ENCODE peak calls at places on chromosome 11, in ten cellular contexts. R, X, D, G, L, C, E, F, Z and Q are unnamed samples.

GRCh38 chr11:15897211-15897960 is 459.0 kb downstream of the SOX6 start:
- DNase-seq in R (peak; percentile 7), X (no peak), D (no peak), G (no peak), L (peak; percentile 22), C (no peak), E (peak; percentile 60), F (peak; percentile 55), Z (no peak), Q (no peak)

GRCh38 chr11:74777877-74778276 is 29.2 kb downstream of the RNF169 start:
- DNase-seq in R (no peak), X (no peak), D (no peak), G (no peak), L (no peak), C (no peak), E (no peak), F (no peak), Z (no peak), Q (no peak)

GRCh38 chr11:102495161-102496042 is 35.1 kb downstream of the MMP7 start:
- DNase-seq in R (peak; percentile 75), X (no peak), D (peak; percentile 86), G (no peak), L (peak; percentile 86), C (peak; percentile 83), E (peak; percentile 43), F (peak; percentile 87), Z (peak; percentile 86), Q (peak; percentile 70)

GRCh38 chr11:114607753-114608459 is 12.3 kb upstream of the NXPE4 start:
- DNase-seq in R (no peak), X (no peak), D (no peak), G (no peak), L (no peak), C (peak; percentile 87), E (no peak), F (no peak), Z (no peak), Q (no peak)

GRCh38 chr11:23974046-23974445 is 522.8 kb upstream of the LUZP2 start:
- DNase-seq in R (no peak), X (no peak), D (no peak), G (no peak), L (no peak), C (no peak), E (no peak), F (no peak), Z (no peak), Q (no peak)

GRCh38 chr11:131281316-131281715 is 89.1 kb upstream of the NTM start:
- DNase-seq in R (no peak), X (no peak), D (no peak), G (no peak), L (no peak), C (no peak), E (no peak), F (no peak), Z (no peak), Q (no peak)

GRCh38 chr11:2699185-2699530 is 636 bp downstream of the KCNQ1OT1 start:
- DNase-seq in R (no peak), X (peak; percentile 72), D (no peak), G (peak; percentile 15), L (peak; percentile 12), C (peak; percentile 34), E (no peak), F (no peak), Z (peak; percentile 15), Q (no peak)

GRCh38 chr11:123381817-123382554 is 48.1 kb upstream of the GRAMD1B start:
- DNase-seq in R (no peak), X (no peak), D (no peak), G (no peak), L (no peak), C (peak; percentile 91), E (no peak), F (no peak), Z (no peak), Q (no peak)

GRCh38 chr11:78019808-78020207 is 3.3 kb downstream of the KCTD14 start:
- DNase-seq in R (no peak), X (no peak), D (peak; percentile 59), G (no peak), L (peak; percentile 43), C (no peak), E (no peak), F (no peak), Z (no peak), Q (no peak)

GRCh38 chr11:78025378-78025777 is 2.3 kb upstream of the KCTD14 start:
- DNase-seq in R (no peak), X (no peak), D (no peak), G (no peak), L (no peak), C (no peak), E (no peak), F (no peak), Z (no peak), Q (no peak)

GRCh38 chr11:78022397-78023396 is at the start of gene KCTD14:
- DNase-seq in R (no peak), X (no peak), D (peak; percentile 53), G (no peak), L (no peak), C (peak; percentile 12), E (no peak), F (peak; percentile 55), Z (no peak), Q (no peak)

GRCh38 chr11:78020248-78020647 is 2.8 kb downstream of the KCTD14 start:
- DNase-seq in R (no peak), X (no peak), D (no peak), G (no peak), L (peak; percentile 13), C (no peak), E (no peak), F (no peak), Z (no peak), Q (no peak)

DNA sequence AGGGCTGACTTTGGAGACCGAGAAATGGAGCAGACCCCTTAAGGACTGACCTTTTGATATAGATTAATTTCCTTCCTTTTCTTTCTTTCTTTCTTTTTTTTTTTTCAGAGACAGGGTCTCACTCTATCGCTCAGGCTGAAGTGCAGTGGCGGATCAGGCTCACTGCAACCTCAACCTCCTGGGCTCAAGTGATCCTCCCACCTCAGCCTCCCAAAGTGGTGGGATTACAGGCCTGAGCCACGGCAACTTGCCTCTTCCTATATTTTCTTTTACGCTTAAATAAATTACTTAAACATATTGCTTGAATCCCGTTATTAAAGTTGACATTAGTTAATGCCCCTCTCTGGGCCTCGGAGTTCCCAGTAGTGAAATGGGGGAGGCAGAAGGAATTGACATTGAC is 350 bp upstream of the KCTD14 start:
- DNase-seq in R (no peak), X (no peak), D (no peak), G (no peak), L (no peak), C (no peak), E (no peak), F (no peak), Z (no peak), Q (no peak)
- H3K4me3 ChIP-seq in R (peak overlapping the region; percentile 58), X (peak overlapping the region; percentile 74), D (peak overlapping the region; percentile 79), G (peak overlapping the region; percentile 38), L (no peak overlapping the region), C (no peak overlapping the region), E (peak overlapping the region; percentile 57), F (no peak overlapping the region), Z (no peak overlapping the region), Q (no peak overlapping the region)

GRCh38 chr11:58921778-58922390 is 17.4 kb upstream of the GLYATL1 start:
- DNase-seq in R (no peak), X (no peak), D (no peak), G (no peak), L (no peak), C (no peak), E (no peak), F (peak; percentile 19), Z (no peak), Q (no peak)

GRCh38 chr11:58926251-58926650 is 13.0 kb upstream of the GLYATL1 start:
- DNase-seq in R (peak; percentile 38), X (no peak), D (peak; percentile 70), G (no peak), L (no peak), C (no peak), E (no peak), F (peak; percentile 38), Z (no peak), Q (peak; percentile 99)

GRCh38 chr11:58922475-58922874 is 16.8 kb upstream of the GLYATL1 start:
- DNase-seq in R (no peak), X (no peak), D (no peak), G (no peak), L (no peak), C (no peak), E (no peak), F (no peak), Z (no peak), Q (no peak)

GRCh38 chr11:58924230-58924629 is 15.1 kb upstream of the GLYATL1 start:
- DNase-seq in R (no peak), X (no peak), D (no peak), G (no peak), L (no peak), C (no peak), E (no peak), F (no peak), Z (no peak), Q (no peak)

DNA sequence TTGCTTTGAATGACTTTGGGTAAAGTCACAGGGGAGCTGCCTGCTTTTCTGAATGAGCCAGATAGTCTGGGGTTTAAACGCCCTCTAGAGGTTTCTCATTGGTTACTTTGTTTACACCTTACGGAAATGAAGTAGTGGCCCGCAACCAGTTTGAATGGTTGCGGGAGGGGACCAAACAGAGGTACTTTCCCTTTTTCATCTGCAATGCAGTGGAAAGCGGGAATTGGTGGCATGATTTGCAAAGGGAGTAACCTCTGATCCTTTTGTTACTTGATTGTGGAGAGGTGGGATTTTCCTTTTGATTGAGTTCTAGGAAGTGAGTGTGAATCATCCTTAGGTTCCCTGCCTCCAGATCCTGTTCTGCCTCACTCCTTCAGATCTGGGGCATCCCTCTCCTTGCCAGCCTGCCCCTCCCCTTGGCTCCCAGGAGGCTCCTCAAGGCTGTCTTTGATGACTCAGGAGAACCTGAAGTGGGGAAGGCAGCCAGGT is 15.9 kb upstream of the GLYATL1 start:
- DNase-seq in R (no peak), X (no peak), D (peak; percentile 13), G (no peak), L (peak; percentile 25), C (peak; percentile 51), E (peak; percentile 18), F (peak; percentile 60), Z (peak; percentile 67), Q (no peak)
- TF ChIP-seq CTCF in R (peak; percentile 51), X (no peak), D (peak; percentile 53), G (no peak), L (peak; percentile 43), C (peak; percentile 43), E (peak; percentile 61), F (peak; percentile 46), Z (peak; percentile 77), Q (peak; percentile 41)

GRCh38 chr11:67409261-67409666 is 5.4 kb downstream of the TBC1D10C start:
- DNase-seq in R (no peak), X (no peak), D (no peak), G (no peak), L (no peak), C (peak; percentile 92), E (no peak), F (no peak), Z (peak; percentile 95), Q (no peak)
- H3K4me3 ChIP-seq in R (no peak overlapping the region), X (no peak overlapping the region), D (no peak overlapping the region), G (no peak overlapping the region), L (no peak overlapping the region), C (peak overlapping the region; percentile 54), E (no peak overlapping the region), F (no peak overlapping the region), Z (peak overlapping the region; percentile 79), Q (no peak overlapping the region)

DNA sequence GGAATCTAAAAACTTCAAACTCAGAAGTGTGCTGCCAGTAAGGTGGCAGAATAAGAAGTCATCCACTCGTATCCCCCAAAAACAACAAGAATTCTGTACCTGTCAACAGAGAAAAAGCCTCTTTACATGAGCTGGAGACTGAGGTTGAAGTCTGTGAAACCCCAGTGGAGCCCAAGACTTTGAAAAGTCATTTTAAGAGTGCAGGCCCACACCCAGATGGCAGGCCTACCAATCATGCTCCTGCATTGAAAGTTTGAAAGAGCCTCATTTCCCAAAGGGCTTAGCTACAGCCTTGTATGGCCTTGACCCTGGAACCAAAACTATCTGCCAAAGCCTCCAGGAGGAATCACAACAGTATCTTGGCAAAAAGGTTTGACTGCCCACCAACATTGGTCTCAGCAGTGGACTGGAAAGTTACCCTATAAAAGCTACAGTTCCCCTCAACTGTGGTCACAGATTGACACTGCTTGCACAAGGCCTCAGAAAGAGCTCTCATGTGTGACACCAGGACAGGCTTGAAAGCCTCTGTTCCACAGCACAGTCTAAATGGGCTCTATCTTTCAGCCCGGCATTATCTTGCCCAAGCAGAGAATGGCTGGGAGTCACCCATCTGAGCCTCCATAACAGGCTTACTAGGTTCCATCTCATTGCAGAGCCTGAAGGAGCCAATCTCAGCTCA is 47.7 kb downstream of the SLC22A9 start:
- DNase-seq in R (no peak), X (no peak), D (no peak), G (no peak), L (no peak), C (no peak), E (no peak), F (no peak), Z (no peak), Q (no peak)
- TF ChIP-seq CTCF in R (no peak), X (no peak), D (no peak), G (no peak), L (no peak), C (no peak), E (no peak), F (no peak), Z (no peak), Q (no peak)